ENCODE peak calls at places on chromosome 4, in eight cellular contexts. U, W, Q, Y, Z, G, D and I are unnamed samples.

GRCh38 chr4:184472540-184473264 is 1.6 kb downstream of the IRF2 start:
- DNase-seq in U (peak; percentile 81), W (peak; percentile 75), Q (peak; percentile 83), Y (peak; percentile 93), Z (peak; percentile 53), G (peak; percentile 51), D (peak; percentile 86), I (peak; percentile 82)

GRCh38 chr4:8329560-8329858 is 60.0 kb downstream of the HTRA3 start:
- DNase-seq in U (no peak), W (no peak), Q (no peak), Y (no peak), Z (no peak), G (no peak), D (no peak), I (no peak)

GRCh38 chr4:16573181-16573580 is 325.3 kb downstream of the LDB2 start:
- DNase-seq in U (no peak), W (no peak), Q (no peak), Y (no peak), Z (peak; percentile 22), G (peak; percentile 67), D (no peak), I (no peak)

GRCh38 chr4:16603178-16603577 is 295.3 kb downstream of the LDB2 start:
- DNase-seq in U (no peak), W (no peak), Q (no peak), Y (no peak), Z (no peak), G (no peak), D (no peak), I (no peak)

GRCh38 chr4:46844325-46844917 is 64.6 kb downstream of the COX7B2 start:
- DNase-seq in U (peak; percentile 45), W (peak; percentile 64), Q (peak; percentile 78), Y (peak; percentile 81), Z (peak; percentile 82), G (peak; percentile 61), D (peak; percentile 11), I (peak; percentile 76)

GRCh38 chr4:103994059-103994458 is 274.3 kb upstream of the TACR3 start:
- DNase-seq in U (no peak), W (no peak), Q (no peak), Y (no peak), Z (no peak), G (no peak), D (no peak), I (no peak)

GRCh38 chr4:115360441-115360840 is 247.0 kb upstream of the NDST4 start:
- DNase-seq in U (no peak), W (no peak), Q (no peak), Y (no peak), Z (no peak), G (no peak), D (no peak), I (no peak)

GRCh38 chr4:155591201-155591600 is 75.4 kb upstream of the GUCY1A1 start:
- DNase-seq in U (no peak), W (no peak), Q (no peak), Y (no peak), Z (no peak), G (no peak), D (no peak), I (no peak)

GRCh38 chr4:10116625-10117423 is at the start of gene WDR1:
- DNase-seq in U (peak; percentile 97), W (peak; percentile 95), Q (peak; percentile 96), Y (peak; percentile 97), Z (peak; percentile 96), G (peak; percentile 94), D (peak; percentile 97), I (peak; percentile 95)

GRCh38 chr4:172147702-172148101 is 334.5 kb downstream of the GALNTL6 start:
- DNase-seq in U (no peak), W (no peak), Q (no peak), Y (no peak), Z (no peak), G (no peak), D (no peak), I (no peak)

GRCh38 chr4:89300490-89300889 is 7.1 kb downstream of the GPRIN3 start:
- DNase-seq in U (no peak), W (no peak), Q (no peak), Y (no peak), Z (no peak), G (no peak), D (no peak), I (no peak)

GRCh38 chr4:7375427-7375826 is 59.3 kb downstream of the PSAPL1 start:
- DNase-seq in U (no peak), W (no peak), Q (no peak), Y (no peak), Z (peak; percentile 20), G (peak; percentile 13), D (no peak), I (no peak)

GRCh38 chr4:101279377-101279871 is 67.9 kb downstream of the PPP3CA start:
- DNase-seq in U (peak; percentile 14), W (peak; percentile 67), Q (peak; percentile 62), Y (no peak), Z (peak; percentile 48), G (peak; percentile 97), D (peak; percentile 68), I (no peak)

GRCh38 chr4:67332627-67333026 is 212.7 kb downstream of the CENPC start:
- DNase-seq in U (no peak), W (peak; percentile 2), Q (no peak), Y (no peak), Z (no peak), G (no peak), D (no peak), I (no peak)

GRCh38 chr4:83831588-83831987 is 295.7 kb downstream of the GPAT3 start:
- DNase-seq in U (no peak), W (no peak), Q (no peak), Y (no peak), Z (no peak), G (no peak), D (no peak), I (no peak)

GRCh38 chr4:27278615-27279014 is 418.0 kb downstream of the STIM2 start:
- DNase-seq in U (no peak), W (no peak), Q (peak; percentile 17), Y (peak; percentile 68), Z (no peak), G (peak; percentile 7), D (no peak), I (peak; percentile 35)

GRCh38 chr4:36004231-36004851 is 240.0 kb downstream of the ARAP2 start:
- DNase-seq in U (no peak), W (no peak), Q (no peak), Y (no peak), Z (no peak), G (no peak), D (no peak), I (no peak)

GRCh38 chr4:147734496-147734895 is 2.6 kb downstream of the ARHGAP10 start:
- DNase-seq in U (no peak), W (no peak), Q (no peak), Y (no peak), Z (no peak), G (no peak), D (no peak), I (no peak)

GRCh38 chr4:16931336-16931735 is 32.9 kb upstream of the LDB2 start:
- DNase-seq in U (no peak), W (no peak), Q (no peak), Y (no peak), Z (no peak), G (no peak), D (no peak), I (no peak)

GRCh38 chr4:1373892-1374705 is 27.1 kb downstream of the UVSSA start:
- DNase-seq in U (peak; percentile 4), W (no peak), Q (no peak), Y (no peak), Z (no peak), G (no peak), D (no peak), I (no peak)

GRCh38 chr4:151519728-151520415 is 110.9 kb downstream of the FHIP1A start:
- DNase-seq in U (no peak), W (no peak), Q (no peak), Y (no peak), Z (no peak), G (no peak), D (no peak), I (no peak)

DNA sequence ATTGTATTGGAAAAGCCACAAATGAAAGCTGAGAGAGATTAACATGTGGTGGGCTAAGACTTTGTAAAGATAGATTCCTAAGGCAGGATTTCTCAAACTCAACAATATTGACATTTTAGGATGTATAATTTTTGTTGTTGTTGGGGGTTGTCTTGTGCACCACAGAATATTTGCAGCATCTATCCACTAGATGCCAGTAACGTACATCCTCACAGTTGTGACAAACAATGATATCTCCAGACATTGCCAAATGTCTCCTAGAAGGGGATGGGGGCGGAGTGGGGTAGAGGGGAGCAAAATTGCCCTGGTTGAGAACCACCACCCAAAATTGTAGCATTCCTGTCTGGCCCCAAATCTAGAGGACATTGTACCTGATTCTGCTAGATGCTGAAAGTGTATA is 14.7 kb upstream of the CBR4 start:
- DNase-seq in U (no peak), W (peak; percentile 68), Q (no peak), Y (peak; percentile 23), Z (peak; percentile 24), G (peak; percentile 59), D (peak; percentile 17), I (peak; percentile 43)
- TF ChIP-seq CTCF in U (no peak), W (peak; percentile 51), Q (peak; percentile 42), Y (peak; percentile 69), Z (peak; percentile 72), G (peak; percentile 68), D (peak; percentile 74), I (peak; percentile 32)

GRCh38 chr4:77012726-77013125 is 63.1 kb downstream of the CCNI start:
- DNase-seq in U (no peak), W (peak; percentile 48), Q (peak; percentile 61), Y (no peak), Z (no peak), G (no peak), D (peak; percentile 40), I (no peak)
- H3K36me3 ChIP-seq in U (no peaks in the 10 kb centered on the region), W (peaks cover 9% of the 10 kb centered on the region), Q (no peaks in the 10 kb centered on the region), Y (peaks cover 7% of the 10 kb centered on the region), Z (no peaks in the 10 kb centered on the region), G (peaks cover 37% of the 10 kb centered on the region), D (no peaks in the 10 kb centered on the region), I (no peaks in the 10 kb centered on the region)

DNA sequence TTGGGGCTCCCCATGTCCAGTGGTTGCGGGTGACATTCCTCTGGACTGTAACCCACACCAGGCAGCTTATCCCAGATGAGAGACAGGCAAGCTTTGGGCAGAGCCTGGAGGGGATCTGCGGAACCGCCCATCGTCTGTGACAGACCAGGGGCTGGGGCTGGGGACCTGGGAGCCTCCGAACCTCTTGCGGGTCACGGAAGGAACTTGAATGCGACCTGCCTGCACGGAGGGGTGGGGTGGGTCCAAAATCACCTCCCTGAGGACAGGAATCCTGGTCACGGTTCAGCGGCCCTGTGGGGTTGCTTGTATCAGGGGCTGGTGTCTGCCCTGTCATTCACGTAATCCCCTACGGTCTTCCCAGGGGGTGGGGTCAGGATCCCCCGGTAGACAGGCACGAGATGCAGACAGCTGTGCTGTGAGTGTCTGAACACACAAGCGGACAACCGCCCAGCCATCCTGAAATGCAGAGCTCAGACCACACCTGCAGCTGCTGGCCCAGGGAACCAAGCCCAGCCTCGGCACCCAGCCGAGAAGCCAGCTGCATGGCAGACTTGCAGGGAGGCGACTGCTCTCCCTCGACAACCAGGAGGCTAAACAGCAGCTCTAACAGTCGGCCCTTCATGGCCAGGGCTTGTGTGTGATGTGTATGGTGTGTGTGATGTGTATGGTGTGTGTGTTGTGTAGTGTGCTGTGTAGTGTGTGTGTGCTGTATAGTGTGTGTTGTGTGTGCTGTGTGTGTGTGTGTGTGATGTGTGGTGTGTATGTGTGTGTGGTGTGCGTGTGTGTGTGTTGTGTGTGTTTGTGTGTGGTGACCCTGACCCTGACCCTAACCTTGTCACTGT is 105.9 kb upstream of the ADRA2C start:
- DNase-seq in U (no peak), W (no peak), Q (peak; percentile 24), Y (no peak), Z (no peak), G (peak; percentile 5), D (no peak), I (no peak)
- H3K27me3 ChIP-seq in U (no peaks in the 10 kb centered on the region), W (no peaks in the 10 kb centered on the region), Q (no peaks in the 10 kb centered on the region), Y (no peaks in the 10 kb centered on the region), Z (peaks cover 13% of the 10 kb centered on the region), G (peaks cover 64% of the 10 kb centered on the region), D (peaks cover 65% of the 10 kb centered on the region), I (no peaks in the 10 kb centered on the region)

GRCh38 chr4:116702949-116703348 is 382.4 kb downstream of the TRAM1L1 start:
- DNase-seq in U (no peak), W (peak; percentile 26), Q (no peak), Y (no peak), Z (no peak), G (no peak), D (no peak), I (peak; percentile 34)
- TF ChIP-seq CTCF in U (no peak), W (peak; percentile 8), Q (no peak), Y (no peak), Z (no peak), G (no peak), D (no peak), I (peak; percentile 54)